ENCODE peak calls at places on chromosomes 6 and 20, in nine cellular contexts. G is GM12865, L is heart left ventricle, M is endothelial cell of umbilical vein, B is HFFc6, Y is nephron progenitor cell, V is WERI-Rb-1, E is activated B cell treated with CpG ODN at 0.5 μM for 24 hours, O is Calu3. S is an unnamed sample.

GRCh38 chr20:41142914-41143313 is 5.6 kb downstream of the PLCG1 start:
- DNase-seq in M (no peak), L (no peak), E (no peak), O (no peak), Y (no peak), V (no peak), G (no peak), B (no peak), S (no peak)

GRCh38 chr6:2839195-2839981 is 2.3 kb downstream of the SERPINB1 start:
- DNase-seq in O (peak; percentile 57), L (peak; percentile 20), M (peak; percentile 55), Y (no peak), G (no peak), E (no peak), B (peak; percentile 50), V (no peak), S (no peak)

GRCh38 chr20:47360489-47361267 is 4.2 kb upstream of the ZMYND8 start:
- DNase-seq in L (peak; percentile 96), M (peak; percentile 100), Y (peak; percentile 62), O (peak; percentile 90), V (peak; percentile 73), B (peak; percentile 83), E (peak; percentile 40), G (peak; percentile 64), S (no peak)

GRCh38 chr6:9398794-9399373 is 963.5 kb upstream of the SLC35B3 start:
- DNase-seq in V (no peak), L (peak; percentile 59), E (no peak), M (no peak), Y (no peak), O (no peak), G (no peak), B (no peak), S (no peak)

GRCh38 chr6:33695451-33695855 is 16.0 kb downstream of the UQCC2 start:
- DNase-seq in V (no peak), B (no peak), O (no peak), L (no peak), M (no peak), G (no peak), E (no peak), Y (no peak), S (no peak)

GRCh38 chr6:142944126-142945066 is 580 bp downstream of the HIVEP2 start:
- DNase-seq in G (peak; percentile 87), O (peak; percentile 65), E (peak; percentile 73), M (peak; percentile 85), B (peak; percentile 87), L (peak; percentile 94), V (peak; percentile 42), Y (peak; percentile 70), S (no peak)

GRCh38 chr6:132813173-132813856 is 1.1 kb upstream of the RPS12 start:
- DNase-seq in G (peak; percentile 74), B (no peak), L (peak; percentile 46), Y (peak; percentile 36), M (peak; percentile 75), V (peak; percentile 14), O (peak; percentile 30), E (peak; percentile 33), S (no peak)

GRCh38 chr6:1263039-1263849 is 48.7 kb upstream of the FOXQ1 start:
- DNase-seq in M (no peak), B (peak; percentile 1), V (no peak), L (no peak), O (no peak), E (no peak), G (no peak), Y (no peak), S (no peak)

GRCh38 chr20:61930776-61931475 is 134.8 kb downstream of the TAF4 start:
- DNase-seq in B (no peak), L (peak; percentile 19), M (no peak), O (no peak), V (no peak), Y (no peak), E (peak; percentile 10), G (no peak), S (no peak)

GRCh38 chr20:44734938-44735337 is 10.7 kb upstream of the KCNK15 start:
- DNase-seq in M (no peak), L (no peak), G (no peak), Y (no peak), O (peak; percentile 55), V (peak; percentile 34), E (no peak), B (peak; percentile 61), S (no peak)

GRCh38 chr6:55290736-55291135 is 36.5 kb upstream of the GFRAL start:
- DNase-seq in B (no peak), G (no peak), V (no peak), O (no peak), M (no peak), L (no peak), Y (no peak), E (no peak), S (no peak)

GRCh38 chr20:62136283-62137091 is 6.7 kb downstream of the PSMA7 start:
- DNase-seq in G (peak; percentile 74), M (peak; percentile 84), E (peak; percentile 40), V (peak; percentile 69), Y (peak; percentile 67), O (peak; percentile 83), L (peak; percentile 71), B (no peak), S (no peak)

GRCh38 chr20:18224968-18225568 is 63.3 kb upstream of the ZNF133 start:
- DNase-seq in V (no peak), B (peak; percentile 52), Y (peak; percentile 21), E (no peak), M (peak; percentile 83), O (peak; percentile 9), G (no peak), L (peak; percentile 64), S (peak; percentile 7)

GRCh38 chr6:154791561-154792317 is 58.5 kb downstream of the SCAF8 start:
- DNase-seq in V (no peak), Y (no peak), M (peak; percentile 13), B (peak; percentile 12), O (no peak), L (no peak), E (no peak), G (no peak), S (no peak)

GRCh38 chr6:44064089-44064947 is 62.9 kb downstream of the MRPL14 start:
- DNase-seq in B (peak; percentile 92), V (peak; percentile 69), Y (no peak), O (peak; percentile 88), E (no peak), G (peak; percentile 38), L (peak; percentile 64), M (peak; percentile 88), S (peak; percentile 87)

GRCh38 chr20:16036331-16036730 is 536.9 kb downstream of the KIF16B start:
- DNase-seq in M (no peak), O (no peak), E (no peak), B (no peak), L (no peak), G (no peak), Y (no peak), V (no peak), S (no peak)

GRCh38 chr6:33320315-33321181 is 3.0 kb upstream of the ZBTB22 start:
- DNase-seq in V (no peak), L (peak; percentile 68), E (no peak), O (no peak), B (peak; percentile 93), G (no peak), M (peak; percentile 66), Y (no peak), S (no peak)

GRCh38 chr6:138572200-138572875 is 73.0 kb upstream of the NHSL1 start:
- DNase-seq in E (no peak), L (peak; percentile 80), B (peak; percentile 70), G (no peak), O (peak; percentile 61), V (no peak), M (peak; percentile 88), Y (peak; percentile 76), S (no peak)

GRCh38 chr6:56220078-56220477 is 27.3 kb downstream of the COL21A1 start:
- DNase-seq in M (no peak), E (no peak), O (no peak), G (no peak), B (no peak), Y (no peak), L (no peak), V (no peak), S (no peak)

GRCh38 chr6:26286168-26286854 is 78.7 kb upstream of the BTN3A2 start:
- DNase-seq in Y (peak; percentile 68), O (peak; percentile 74), E (peak; percentile 55), G (peak; percentile 89), L (peak; percentile 42), V (peak; percentile 55), B (peak; percentile 48), M (peak; percentile 86), S (no peak)

GRCh38 chr6:100447900-100448700 is 16.6 kb downstream of the SIM1 start:
- DNase-seq in L (no peak), V (no peak), O (no peak), Y (no peak), G (no peak), E (no peak), M (no peak), B (no peak), S (no peak)

GRCh38 chr6:98203170-98203806 is 631.1 kb upstream of the POU3F2 start:
- DNase-seq in L (no peak), G (no peak), M (no peak), V (no peak), E (no peak), Y (peak; percentile 5), O (no peak), B (no peak), S (no peak)

GRCh38 chr6:31870385-31870921 is 7.8 kb upstream of the NEU1 start:
- DNase-seq in O (no peak), B (no peak), G (no peak), M (no peak), V (no peak), L (no peak), Y (no peak), E (no peak), S (no peak)
- TF ChIP-seq CTCF in O (no peak), B (peak; percentile 23), G (no peak), M (no peak), V (peak; percentile 40), L (no peak), Y (no peak), E (no peak), S (peak; percentile 34)

DNA sequence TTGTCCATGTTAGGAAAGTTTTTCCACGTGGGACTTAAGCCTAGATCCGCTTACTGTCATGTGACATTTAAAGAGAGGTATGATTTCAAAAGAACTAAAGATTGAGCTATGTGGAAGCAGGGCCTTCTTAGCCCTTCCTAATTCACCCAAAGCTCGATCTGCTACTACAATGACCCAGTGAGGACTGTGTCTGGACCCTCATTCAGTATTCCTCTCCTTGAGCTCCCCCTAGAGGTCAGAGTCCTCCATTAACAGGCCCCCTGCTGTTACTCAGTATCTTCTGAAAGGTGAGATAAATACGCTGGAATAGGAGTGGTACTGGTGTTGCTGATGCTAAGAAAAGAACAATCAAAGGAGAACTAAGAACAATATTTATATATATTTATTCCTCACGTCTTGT is 414.0 kb downstream of the GJA1 start:
- DNase-seq in M (peak; percentile 88), E (no peak), O (peak; percentile 79), L (peak; percentile 27), G (peak; percentile 60), V (peak; percentile 71), Y (peak; percentile 70), B (peak; percentile 55), S (no peak)
- TF ChIP-seq CTCF in M (peak; percentile 75), E (no peak), O (peak; percentile 76), L (peak; percentile 79), G (peak; percentile 76), V (peak; percentile 70), Y (peak; percentile 82), B (peak; percentile 91), S (peak; percentile 97)

GRCh38 chr6:107657755-107658461 is 166.2 kb downstream of the SCML4 start:
- DNase-seq in Y (no peak), M (peak; percentile 79), V (no peak), G (peak; percentile 97), E (peak; percentile 70), B (peak; percentile 22), O (no peak), L (peak; percentile 56), S (no peak)
- TF ChIP-seq CTCF in Y (no peak), M (peak; percentile 58), V (no peak), G (peak; percentile 39), E (no peak), B (peak; percentile 31), O (no peak), L (no peak), S (peak; percentile 6)

GRCh38 chr20:23625236-23625964 is 12.4 kb downstream of the CST3 start:
- DNase-seq in Y (no peak), M (no peak), E (no peak), O (no peak), G (peak; percentile 63), L (no peak), B (no peak), V (no peak), S (no peak)
- TF ChIP-seq CTCF in Y (no peak), M (no peak), E (no peak), O (no peak), G (no peak), L (no peak), B (no peak), V (no peak), S (no peak)